ENCODE peak calls at places on chromosomes 3 and 15, in seven cellular contexts. One of them, this sample, is unnamed.

GRCh38 chr3:107369791-107370190 is 7.4 kb upstream of the CCDC54 start:
- DNase-seq in stimulated activated CD8-positive, alpha-beta memory T cell treated with anti-CD3 and anti-CD28 coated beads, Interleukin-15, amount 100 ng/mL, for 1 hour: no peak
- DNase-seq in RCC 7860: no peak
- DNase-seq in HT1080: no peak
- DNase-seq in activated naive CD8-positive, alpha-beta T cell treated with anti-CD3 and anti-CD28 coated beads for 36 hours: no peak
- DNase-seq in fibroblast of the aortic adventitia: peak
- DNase-seq in upper lobe of right lung: no peak
- DNase-seq in this sample: no peak

GRCh38 chr3:171865191-171865865 is 22.2 kb downstream of the TMEM212 start:
- DNase-seq in stimulated activated CD8-positive, alpha-beta memory T cell treated with anti-CD3 and anti-CD28 coated beads, Interleukin-15, amount 100 ng/mL, for 1 hour: no peak
- DNase-seq in RCC 7860: no peak
- DNase-seq in HT1080: no peak
- DNase-seq in activated naive CD8-positive, alpha-beta T cell treated with anti-CD3 and anti-CD28 coated beads for 36 hours: no peak
- DNase-seq in fibroblast of the aortic adventitia: no peak
- DNase-seq in upper lobe of right lung: no peak
- DNase-seq in this sample: peak

GRCh38 chr3:115977866-115978265 is 354.6 kb downstream of the GAP43 start:
- DNase-seq in stimulated activated CD8-positive, alpha-beta memory T cell treated with anti-CD3 and anti-CD28 coated beads, Interleukin-15, amount 100 ng/mL, for 1 hour: no peak
- DNase-seq in RCC 7860: no peak
- DNase-seq in HT1080: no peak
- DNase-seq in activated naive CD8-positive, alpha-beta T cell treated with anti-CD3 and anti-CD28 coated beads for 36 hours: no peak
- DNase-seq in fibroblast of the aortic adventitia: no peak
- DNase-seq in upper lobe of right lung: no peak
- DNase-seq in this sample: no peak

GRCh38 chr3:139934557-139935070 is 371 bp upstream of the CLSTN2 start:
- DNase-seq in stimulated activated CD8-positive, alpha-beta memory T cell treated with anti-CD3 and anti-CD28 coated beads, Interleukin-15, amount 100 ng/mL, for 1 hour: no peak
- DNase-seq in RCC 7860: no peak
- DNase-seq in HT1080: no peak
- DNase-seq in activated naive CD8-positive, alpha-beta T cell treated with anti-CD3 and anti-CD28 coated beads for 36 hours: no peak
- DNase-seq in fibroblast of the aortic adventitia: no peak
- DNase-seq in upper lobe of right lung: peak
- DNase-seq in this sample: peak

GRCh38 chr3:49500408-49501257 is 30.6 kb downstream of the DAG1 start:
- DNase-seq in stimulated activated CD8-positive, alpha-beta memory T cell treated with anti-CD3 and anti-CD28 coated beads, Interleukin-15, amount 100 ng/mL, for 1 hour: no peak
- DNase-seq in RCC 7860: peak
- DNase-seq in HT1080: peak
- DNase-seq in activated naive CD8-positive, alpha-beta T cell treated with anti-CD3 and anti-CD28 coated beads for 36 hours: no peak
- DNase-seq in fibroblast of the aortic adventitia: peak
- DNase-seq in upper lobe of right lung: no peak
- DNase-seq in this sample: peak

GRCh38 chr3:193702967-193703366 is 110.0 kb downstream of the OPA1 start:
- DNase-seq in stimulated activated CD8-positive, alpha-beta memory T cell treated with anti-CD3 and anti-CD28 coated beads, Interleukin-15, amount 100 ng/mL, for 1 hour: no peak
- DNase-seq in RCC 7860: no peak
- DNase-seq in HT1080: no peak
- DNase-seq in activated naive CD8-positive, alpha-beta T cell treated with anti-CD3 and anti-CD28 coated beads for 36 hours: no peak
- DNase-seq in fibroblast of the aortic adventitia: peak
- DNase-seq in upper lobe of right lung: no peak
- DNase-seq in this sample: no peak

GRCh38 chr15:48032911-48033310 is 87.9 kb upstream of the SLC24A5 start:
- DNase-seq in stimulated activated CD8-positive, alpha-beta memory T cell treated with anti-CD3 and anti-CD28 coated beads, Interleukin-15, amount 100 ng/mL, for 1 hour: no peak
- DNase-seq in RCC 7860: no peak
- DNase-seq in HT1080: no peak
- DNase-seq in activated naive CD8-positive, alpha-beta T cell treated with anti-CD3 and anti-CD28 coated beads for 36 hours: no peak
- DNase-seq in fibroblast of the aortic adventitia: no peak
- DNase-seq in upper lobe of right lung: no peak
- DNase-seq in this sample: no peak

GRCh38 chr3:99871231-99871898 is 53.7 kb downstream of the CMSS1 start:
- DNase-seq in stimulated activated CD8-positive, alpha-beta memory T cell treated with anti-CD3 and anti-CD28 coated beads, Interleukin-15, amount 100 ng/mL, for 1 hour: no peak
- DNase-seq in RCC 7860: peak
- DNase-seq in HT1080: no peak
- DNase-seq in activated naive CD8-positive, alpha-beta T cell treated with anti-CD3 and anti-CD28 coated beads for 36 hours: no peak
- DNase-seq in fibroblast of the aortic adventitia: no peak
- DNase-seq in upper lobe of right lung: no peak
- DNase-seq in this sample: peak

GRCh38 chr3:98971183-98971681 is 69.7 kb upstream of the DCBLD2 start:
- DNase-seq in stimulated activated CD8-positive, alpha-beta memory T cell treated with anti-CD3 and anti-CD28 coated beads, Interleukin-15, amount 100 ng/mL, for 1 hour: no peak
- DNase-seq in RCC 7860: peak
- DNase-seq in HT1080: peak
- DNase-seq in activated naive CD8-positive, alpha-beta T cell treated with anti-CD3 and anti-CD28 coated beads for 36 hours: no peak
- DNase-seq in fibroblast of the aortic adventitia: peak
- DNase-seq in upper lobe of right lung: no peak
- DNase-seq in this sample: peak